ENCODE peak calls at places on chromosomes 6 and 20, in eight cellular contexts. Z is spleen, B is stomach, P is A673, D is mucosa of descending colon, Y is small intestine, X is choroid plexus epithelial cell, G is fibroblast of lung. K is an unnamed sample.

GRCh38 chr20:40651121-40651520 is 37.9 kb downstream of the MAFB start:
- DNase-seq in Z (no peak), B (no peak), P (no peak), D (no peak), Y (no peak), X (peak; percentile 76), G (peak; percentile 46), K (no peak)

GRCh38 chr20:53346266-53346665 is 247.4 kb downstream of the ZNF217 start:
- DNase-seq in Z (no peak), B (no peak), P (no peak), D (no peak), Y (no peak), X (no peak), G (peak; percentile 66), K (no peak)

GRCh38 chr20:40688129-40689099 is 622 bp downstream of the MAFB start:
- DNase-seq in Z (no peak), B (no peak), P (peak; percentile 44), D (no peak), Y (peak; percentile 23), X (peak; percentile 54), G (peak; percentile 35), K (no peak)

GRCh38 chr20:15846446-15846845 is 726.8 kb downstream of the KIF16B start:
- DNase-seq in Z (no peak), B (no peak), P (no peak), D (no peak), Y (no peak), X (no peak), G (no peak), K (no peak)

GRCh38 chr6:170152111-170152926 is 138.6 kb downstream of the DLL1 start:
- DNase-seq in Z (peak; percentile 74), B (peak; percentile 80), P (no peak), D (peak; percentile 74), Y (peak; percentile 23), X (no peak), G (peak; percentile 19), K (no peak)

GRCh38 chr6:158048589-158048988 is 66.9 kb downstream of the SYNJ2 start:
- DNase-seq in Z (no peak), B (no peak), P (no peak), D (no peak), Y (no peak), X (no peak), G (no peak), K (peak; percentile 39)

GRCh38 chr20:10060223-10060622 is 25.4 kb downstream of the ANKEF1 start:
- DNase-seq in Z (no peak), B (no peak), P (peak; percentile 77), D (no peak), Y (no peak), X (peak; percentile 58), G (peak; percentile 6), K (no peak)

GRCh38 chr6:80658926-80659325 is 552.5 kb downstream of the BCKDHB start:
- DNase-seq in Z (peak; percentile 37), B (no peak), P (no peak), D (no peak), Y (no peak), X (no peak), G (no peak), K (no peak)

GRCh38 chr6:19327246-19327645 is 509.9 kb upstream of the ID4 start:
- DNase-seq in Z (no peak), B (no peak), P (peak; percentile 28), D (no peak), Y (no peak), X (peak; percentile 35), G (peak; percentile 69), K (no peak)

GRCh38 chr6:129370268-129370916 is 339.6 kb downstream of the ARHGAP18 start:
- DNase-seq in Z (no peak), B (peak; percentile 37), P (peak; percentile 73), D (peak; percentile 85), Y (peak; percentile 49), X (peak; percentile 75), G (peak; percentile 36), K (no peak)

GRCh38 chr20:4567172-4567571 is 154.5 kb upstream of the PRND start:
- DNase-seq in Z (no peak), B (no peak), P (no peak), D (no peak), Y (no peak), X (no peak), G (no peak), K (no peak)

GRCh38 chr6:39294133-39294532 is 20.1 kb downstream of the KCNK17 start:
- DNase-seq in Z (no peak), B (no peak), P (no peak), D (no peak), Y (peak; percentile 75), X (no peak), G (no peak), K (no peak)

GRCh38 chr6:45163952-45164766 is 164.0 kb upstream of the RUNX2 start:
- DNase-seq in Z (no peak), B (no peak), P (no peak), D (no peak), Y (no peak), X (peak; percentile 44), G (peak; percentile 66), K (no peak)

GRCh38 chr6:52416629-52417151 is 3.5 kb upstream of the EFHC1 start:
- DNase-seq in Z (no peak), B (no peak), P (peak; percentile 80), D (peak; percentile 81), Y (peak; percentile 83), X (peak; percentile 72), G (peak; percentile 66), K (no peak)

GRCh38 chr20:497979-498378 is 35.6 kb upstream of the TBC1D20 start:
- DNase-seq in Z (no peak), B (no peak), P (no peak), D (no peak), Y (no peak), X (no peak), G (no peak), K (no peak)

GRCh38 chr6:150622941-150623874 is 23.5 kb downstream of the PLEKHG1 start:
- DNase-seq in Z (no peak), B (no peak), P (no peak), D (no peak), Y (no peak), X (no peak), G (no peak), K (no peak)

GRCh38 chr6:7267521-7268091 is 45.4 kb downstream of the SSR1 start:
- DNase-seq in Z (peak; percentile 75), B (peak; percentile 88), P (peak; percentile 77), D (peak; percentile 42), Y (peak; percentile 23), X (peak; percentile 93), G (peak; percentile 96), K (no peak)

GRCh38 chr6:37005061-37005810 is at the start of gene FGD2:
- DNase-seq in Z (peak; percentile 90), B (no peak), P (no peak), D (peak; percentile 38), Y (no peak), X (no peak), G (no peak), K (no peak)

GRCh38 chr6:37007340-37008043 is 2.0 kb downstream of the FGD2 start:
- DNase-seq in Z (no peak), B (no peak), P (no peak), D (no peak), Y (no peak), X (no peak), G (no peak), K (peak; percentile 65)

GRCh38 chr6:37008484-37009186 is 3.2 kb downstream of the FGD2 start:
- DNase-seq in Z (no peak), B (no peak), P (no peak), D (no peak), Y (no peak), X (no peak), G (no peak), K (peak; percentile 61)

GRCh38 chr6:37005827-37006514 is 516 bp downstream of the FGD2 start:
- DNase-seq in Z (peak; percentile 84), B (no peak), P (no peak), D (no peak), Y (peak; percentile 43), X (no peak), G (no peak), K (no peak)

GRCh38 chr6:37006793-37007339 is 1.4 kb downstream of the FGD2 start:
- DNase-seq in Z (no peak), B (no peak), P (no peak), D (no peak), Y (no peak), X (no peak), G (peak; percentile 60), K (no peak)
- H3K4me3 ChIP-seq in Z (peak overlapping the region; percentile 85), B (peak overlapping the region; percentile 44), P (no peak overlapping the region), D (no peak overlapping the region), Y (no peak overlapping the region), X (no peak overlapping the region), G (no peak overlapping the region), K (peak overlapping the region; percentile 47)

DNA sequence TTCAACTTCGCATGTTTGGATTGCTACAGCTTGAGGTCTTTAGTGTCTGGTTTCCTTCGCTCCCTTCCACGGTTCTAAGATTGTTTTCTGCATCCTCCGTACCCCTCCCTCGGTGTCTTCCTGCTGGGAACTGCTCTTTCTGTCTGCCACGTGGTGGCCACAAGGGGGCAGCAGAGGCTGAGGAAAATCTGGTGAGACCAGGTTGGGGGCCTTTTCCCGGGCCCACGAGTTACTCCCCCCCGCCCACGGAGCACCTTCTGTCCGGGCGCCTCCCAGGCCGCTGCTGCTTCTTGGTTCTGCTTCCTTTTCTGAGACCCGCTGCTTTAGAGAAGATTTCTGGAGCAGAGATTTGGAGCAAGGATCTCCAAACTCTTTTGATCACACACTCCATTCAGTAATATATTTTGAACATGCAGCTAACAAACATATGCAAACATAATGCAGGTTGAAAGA is 21.1 kb upstream of the NOTCH4 start:
- DNase-seq in Z (peak; percentile 90), B (peak; percentile 71), P (peak; percentile 87), D (peak; percentile 80), Y (peak; percentile 61), X (peak; percentile 84), G (peak; percentile 62), K (peak; percentile 89)
- H3K4me3 ChIP-seq in Z (peak overlapping the region; percentile 43), B (no peak overlapping the region), P (no peak overlapping the region), D (no peak overlapping the region), Y (no peak overlapping the region), X (peak overlapping the region; percentile 18), G (no peak overlapping the region), K (no peak overlapping the region)

GRCh38 chr20:62427172-62428007 is at the start of gene RBBP8NL:
- DNase-seq in Z (no peak), B (peak; percentile 97), P (no peak), D (peak; percentile 94), Y (peak; percentile 90), X (no peak), G (no peak), K (peak; percentile 91)
- H3K4me3 ChIP-seq in Z (no peak within 1 kb of the TSS), B (peak within 1 kb of the TSS; percentile 4), P (no peak within 1 kb of the TSS), D (no peak within 1 kb of the TSS), Y (no peak within 1 kb of the TSS), X (no peak within 1 kb of the TSS), G (no peak within 1 kb of the TSS), K (peak within 1 kb of the TSS; percentile 30)

GRCh38 chr20:24950128-24950835 is 1.2 kb downstream of the CST7 start:
- DNase-seq in Z (peak; percentile 87), B (peak; percentile 24), P (no peak), D (no peak), Y (no peak), X (no peak), G (no peak), K (peak; percentile 61)

GRCh38 chr20:24948939-24949679 is at the start of gene CST7:
- DNase-seq in Z (peak; percentile 96), B (peak; percentile 49), P (no peak), D (peak; percentile 62), Y (peak; percentile 77), X (no peak), G (peak; percentile 46), K (peak; percentile 75)

GRCh38 chr20:24950836-24951525 is 1.9 kb downstream of the CST7 start:
- DNase-seq in Z (peak; percentile 80), B (peak; percentile 18), P (no peak), D (no peak), Y (no peak), X (no peak), G (no peak), K (peak; percentile 46)

GRCh38 chr20:24951536-24952047 is 2.5 kb downstream of the CST7 start:
- DNase-seq in Z (peak; percentile 83), B (peak; percentile 24), P (no peak), D (no peak), Y (no peak), X (no peak), G (no peak), K (peak; percentile 54)

GRCh38 chr20:24949756-24950127 is 673 bp downstream of the CST7 start:
- DNase-seq in Z (peak; percentile 81), B (peak; percentile 24), P (no peak), D (no peak), Y (no peak), X (no peak), G (no peak), K (no peak)
- H3K4me3 ChIP-seq in Z (peak overlapping the region; percentile 77), B (peak overlapping the region; percentile 38), P (no peak overlapping the region), D (no peak overlapping the region), Y (peak overlapping the region; percentile 51), X (no peak overlapping the region), G (no peak overlapping the region), K (peak overlapping the region; percentile 33)